ENCODE peak calls at places on chromosomes 1 and 21, in four cellular contexts. L is K562, K is HepG2, T is GM12878. J is an unnamed sample.

GRCh38 chr1:5009376-5010065 is 355.1 kb downstream of the AJAP1 start:
- DNase-seq in T (no peak), K (no peak), L (no peak), J (no peak)

GRCh38 chr1:54803761-54804470 is 2.8 kb upstream of the TTC22 start:
- DNase-seq in L (no peak), T (no peak), K (no peak), J (no peak)

GRCh38 chr1:8378202-8378601 is 60.3 kb downstream of the SLC45A1 start:
- DNase-seq in L (no peak), K (no peak), T (no peak), J (no peak)

GRCh38 chr1:215416497-215416896 is 150.6 kb upstream of the KCTD3 start:
- DNase-seq in K (no peak), T (no peak), L (no peak), J (peak; percentile 25)

GRCh38 chr1:244651956-244652698 is 799 bp upstream of the DESI2 start:
- DNase-seq in T (no peak), K (no peak), L (no peak), J (peak; percentile 44)

GRCh38 chr1:171433451-171433850 is 51.9 kb upstream of the PRRC2C start:
- DNase-seq in K (no peak), T (no peak), L (no peak), J (no peak)

GRCh38 chr1:82920418-82921248 is 1078.3 kb downstream of the TTLL7 start:
- DNase-seq in T (no peak), L (no peak), K (no peak), J (no peak)

GRCh38 chr21:27155130-27155500 is 188.2 kb upstream of the ADAMTS5 start:
- DNase-seq in L (no peak), K (no peak), T (no peak), J (no peak)

GRCh38 chr1:217535601-217536377 is 95.1 kb downstream of the GPATCH2 start:
- DNase-seq in K (peak; percentile 1), T (no peak), L (no peak), J (no peak)

GRCh38 chr1:33049381-33049780 is 12.7 kb upstream of the AK2 start:
- DNase-seq in T (no peak), L (no peak), K (no peak), J (no peak)

GRCh38 chr1:101236546-101237228 is at the start of gene S1PR1:
- DNase-seq in T (peak; percentile 28), K (no peak), L (no peak), J (peak; percentile 88)

GRCh38 chr1:90723561-90724108 is 6.5 kb upstream of the BARHL2 start:
- DNase-seq in L (no peak), K (no peak), T (no peak), J (peak; percentile 95)

GRCh38 chr1:48216276-48216675 is 6.2 kb upstream of the SLC5A9 start:
- DNase-seq in K (no peak), T (no peak), L (no peak), J (no peak)
- TF ChIP-seq CREB1 in K (no peak), T (no peak), L (no peak), J (no peak)

DNA sequence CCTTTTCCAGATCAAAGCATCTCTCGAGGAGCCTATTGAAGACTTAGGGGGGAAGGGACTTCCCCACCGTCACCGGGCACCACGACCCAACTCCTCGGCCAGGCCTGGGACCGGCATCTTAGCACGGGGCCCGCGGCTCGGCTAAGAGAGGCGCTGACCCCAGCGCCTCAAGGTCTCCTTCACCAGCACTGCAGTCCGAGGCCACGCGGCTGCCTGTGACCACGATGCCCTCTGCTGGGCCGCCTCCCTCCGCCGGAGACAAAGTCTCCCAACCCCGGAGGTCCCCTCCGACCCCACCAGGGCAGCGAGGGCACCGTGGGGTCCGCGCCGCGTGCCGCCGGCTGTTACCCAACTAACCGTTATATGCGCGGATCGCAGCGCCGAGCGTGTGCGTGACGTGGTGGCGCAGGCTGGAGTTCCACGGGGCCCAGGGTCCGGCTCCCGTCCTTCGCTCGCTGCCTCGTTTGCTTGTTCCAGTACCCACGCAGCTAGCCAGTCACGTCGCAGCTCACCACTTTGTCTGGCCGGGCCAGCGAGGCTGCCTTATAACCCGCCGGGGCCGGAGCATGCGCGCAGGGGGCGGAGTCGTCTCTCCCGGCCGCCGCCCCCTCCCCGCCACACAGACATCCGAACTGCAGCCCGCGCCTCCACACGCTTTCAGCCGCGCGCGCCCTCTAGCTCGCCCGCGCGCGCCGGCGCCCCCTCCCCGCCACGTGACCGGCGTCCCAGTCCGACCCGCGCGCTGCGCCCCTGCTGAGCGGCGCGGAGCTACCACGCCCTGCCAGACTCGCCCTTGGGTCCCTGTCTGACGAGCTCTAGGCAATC is at the start of gene SLC16A1:
- DNase-seq in T (peak; percentile 66), L (peak; percentile 97), K (peak; percentile 82), J (peak; percentile 90)
- H2AFZ ChIP-seq in T (peak within 1 kb of the TSS; percentile 84), L (peak within 1 kb of the TSS; percentile 94), K (no peak within 1 kb of the TSS), J (peak within 1 kb of the TSS; percentile 35)

GRCh38 chr1:156706647-156707008 is 1.2 kb upstream of the CRABP2 start:
- DNase-seq in K (no peak), T (no peak), L (peak; percentile 48), J (peak; percentile 81)
- H3K4me1 ChIP-seq in K (peaks cover 25% of the 10 kb centered on the region), T (peaks cover 6% of the 10 kb centered on the region), L (peaks cover 26% of the 10 kb centered on the region), J (peaks cover 67% of the 10 kb centered on the region)

GRCh38 chr1:226063362-226064167 is 1.0 kb downstream of the H3-3A start:
- DNase-seq in L (no peak), T (no peak), K (peak; percentile 12), J (peak; percentile 62)
- TF ChIP-seq CREB1 in L (no peak), T (no peak), K (no peak), J (no peak)

DNA sequence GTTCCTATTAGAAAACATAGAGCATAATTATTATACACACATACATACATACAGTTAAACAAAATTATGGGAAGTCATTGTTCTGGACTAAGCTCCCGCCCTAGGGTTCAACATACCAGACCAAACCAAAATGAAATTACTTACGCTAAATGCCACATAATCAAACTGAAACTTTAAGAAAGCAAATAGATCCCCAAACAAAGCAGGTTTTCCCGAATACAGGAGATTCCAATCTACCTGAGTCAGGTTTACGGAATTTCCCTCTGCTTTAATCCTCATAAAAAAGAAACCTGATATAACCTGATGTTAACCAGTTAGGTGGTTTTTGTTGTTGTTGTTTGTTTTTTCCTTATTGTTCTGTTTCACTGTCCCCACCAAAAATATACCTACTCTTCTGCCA is 1886.9 kb downstream of the NCAM2 start:
- DNase-seq in T (no peak), L (no peak), K (no peak), J (peak; percentile 70)
- H2AFZ ChIP-seq in T (no peak overlapping the region), L (no peak overlapping the region), K (no peak overlapping the region), J (no peak overlapping the region)

GRCh38 chr21:45331521-45332257 is 44.0 kb upstream of the POFUT2 start:
- DNase-seq in T (no peak), K (no peak), L (no peak), J (no peak)
- H3K4me1 ChIP-seq in T (peaks cover 4% of the 10 kb centered on the region), K (peaks cover 74% of the 10 kb centered on the region), L (peaks cover 36% of the 10 kb centered on the region), J (no peaks in the 10 kb centered on the region)

DNA sequence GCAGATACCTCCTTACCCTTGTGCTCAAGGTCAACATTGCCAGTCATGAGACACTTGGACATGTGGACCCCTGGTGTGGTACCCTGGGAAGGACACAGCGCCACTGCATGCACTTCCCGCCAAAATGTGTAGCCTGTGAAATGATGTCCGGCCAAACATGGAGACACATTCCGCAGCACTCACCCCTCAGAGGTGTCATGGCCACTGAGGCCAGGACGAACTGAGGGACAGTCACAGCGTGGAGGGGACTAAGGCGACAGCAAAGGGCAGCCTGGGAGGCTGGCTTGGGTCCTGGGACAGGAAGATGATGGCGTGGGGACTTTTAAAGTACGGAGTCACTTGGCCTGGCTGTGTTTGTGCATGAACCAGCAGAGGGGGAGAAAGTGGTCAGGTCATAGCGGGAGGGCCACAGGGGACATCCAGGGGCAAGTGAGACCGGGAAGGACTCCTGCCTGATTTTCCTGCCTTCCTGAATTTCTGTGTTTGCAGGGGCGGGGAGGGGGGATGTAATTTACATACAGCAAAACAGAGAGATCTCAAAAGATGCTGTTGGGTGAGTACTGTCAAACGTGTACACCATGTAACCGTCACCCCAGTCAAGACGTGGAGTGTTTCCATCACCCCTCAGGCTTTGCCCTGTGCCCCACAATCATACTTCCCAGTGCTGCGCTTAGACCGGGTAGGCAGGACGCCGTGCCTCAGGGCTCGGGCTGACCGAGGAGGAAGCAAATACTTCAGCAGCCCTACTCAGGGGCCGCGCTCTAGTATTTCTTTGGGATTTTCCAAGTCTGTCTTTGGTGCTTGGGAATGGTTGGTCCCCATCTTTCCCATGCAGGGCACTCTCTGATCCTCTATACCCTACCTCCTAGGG is 45.2 kb downstream of the WDR4 start:
- DNase-seq in T (no peak), K (no peak), L (peak; percentile 16), J (no peak)
- TF ChIP-seq CREB1 in T (no peak), K (no peak), L (no peak), J (no peak)

DNA sequence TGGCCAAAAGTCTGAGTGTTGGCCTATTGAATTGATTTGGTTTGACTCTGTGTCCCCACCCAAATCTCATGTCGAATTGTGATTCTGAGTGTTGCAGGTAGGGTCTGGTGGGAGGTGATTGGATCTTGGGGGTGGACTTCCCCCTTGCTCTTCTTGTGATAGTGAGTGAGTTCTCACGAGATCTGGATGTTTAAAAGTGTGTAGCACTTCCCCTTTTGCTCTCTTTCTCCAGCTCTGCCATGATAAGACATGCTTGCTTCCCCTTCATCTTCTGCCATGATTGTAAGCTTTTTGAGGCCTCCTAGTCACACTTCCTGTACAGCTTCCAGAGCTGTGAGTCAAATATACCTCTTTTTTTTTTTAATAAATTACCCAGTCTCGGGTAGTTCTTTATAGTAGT is 297.1 kb upstream of the ZRANB2 start:
- DNase-seq in L (no peak), K (no peak), T (no peak), J (no peak)
- H2AFZ ChIP-seq in L (no peak overlapping the region), K (no peak overlapping the region), T (no peak overlapping the region), J (peak overlapping the region; percentile 38)